ENCODE peak calls at places on chromosome 18, in ten cellular contexts. One of them, this sample, is unnamed.

GRCh38 chr18:24560511-24560981 is 100.1 kb downstream of the HRH4 start:
- DNase-seq in HCT116: peak; percentile 7
- DNase-seq in GM12892: no peak
- DNase-seq in breast epithelium: no peak
- DNase-seq in transverse colon: no peak
- DNase-seq in K562: no peak
- DNase-seq in GM12878: no peak
- DNase-seq in endothelial cell of umbilical vein: no peak
- DNase-seq in vagina: no peak
- DNase-seq in stomach: no peak
- DNase-seq in this sample: no peak

GRCh38 chr18:62294073-62294472 is 31.0 kb upstream of the TNFRSF11A start:
- DNase-seq in HCT116: no peak
- DNase-seq in GM12892: no peak
- DNase-seq in breast epithelium: no peak
- DNase-seq in transverse colon: no peak
- DNase-seq in K562: no peak
- DNase-seq in GM12878: no peak
- DNase-seq in endothelial cell of umbilical vein: no peak
- DNase-seq in vagina: no peak
- DNase-seq in stomach: no peak
- DNase-seq in this sample: no peak

GRCh38 chr18:55857961-55858360 is 270.0 kb upstream of the TCF4 start:
- DNase-seq in HCT116: no peak
- DNase-seq in GM12892: no peak
- DNase-seq in breast epithelium: no peak
- DNase-seq in transverse colon: no peak
- DNase-seq in K562: no peak
- DNase-seq in GM12878: no peak
- DNase-seq in endothelial cell of umbilical vein: no peak
- DNase-seq in vagina: no peak
- DNase-seq in stomach: no peak
- DNase-seq in this sample: no peak

GRCh38 chr18:2982452-2983172 is 30.3 kb downstream of the LPIN2 start:
- DNase-seq in HCT116: no peak
- DNase-seq in GM12892: no peak
- DNase-seq in breast epithelium: no peak
- DNase-seq in transverse colon: peak; percentile 46
- DNase-seq in K562: peak; percentile 35
- DNase-seq in GM12878: no peak
- DNase-seq in endothelial cell of umbilical vein: peak; percentile 57
- DNase-seq in vagina: no peak
- DNase-seq in stomach: no peak
- DNase-seq in this sample: no peak

GRCh38 chr18:71105994-71106546 is 817.2 kb downstream of the SOCS6 start:
- DNase-seq in HCT116: no peak
- DNase-seq in GM12892: no peak
- DNase-seq in breast epithelium: no peak
- DNase-seq in transverse colon: no peak
- DNase-seq in K562: no peak
- DNase-seq in GM12878: no peak
- DNase-seq in endothelial cell of umbilical vein: no peak
- DNase-seq in vagina: no peak
- DNase-seq in stomach: no peak
- DNase-seq in this sample: no peak

GRCh38 chr18:46688853-46689525 is 32.0 kb upstream of the LOXHD1 start:
- DNase-seq in HCT116: no peak
- DNase-seq in GM12892: no peak
- DNase-seq in breast epithelium: no peak
- DNase-seq in transverse colon: no peak
- DNase-seq in K562: no peak
- DNase-seq in GM12878: no peak
- DNase-seq in endothelial cell of umbilical vein: no peak
- DNase-seq in vagina: no peak
- DNase-seq in stomach: no peak
- DNase-seq in this sample: no peak

GRCh38 chr18:79513381-79514081 is 117.8 kb downstream of the NFATC1 start:
- DNase-seq in HCT116: no peak
- DNase-seq in GM12892: no peak
- DNase-seq in breast epithelium: peak; percentile 48
- DNase-seq in transverse colon: no peak
- DNase-seq in K562: no peak
- DNase-seq in GM12878: no peak
- DNase-seq in endothelial cell of umbilical vein: no peak
- DNase-seq in vagina: peak; percentile 60
- DNase-seq in stomach: peak; percentile 18
- DNase-seq in this sample: peak; percentile 54

GRCh38 chr18:58308463-58308862 is 264.4 kb downstream of the NEDD4L start:
- DNase-seq in HCT116: no peak
- DNase-seq in GM12892: no peak
- DNase-seq in breast epithelium: no peak
- DNase-seq in transverse colon: no peak
- DNase-seq in K562: no peak
- DNase-seq in GM12878: no peak
- DNase-seq in endothelial cell of umbilical vein: no peak
- DNase-seq in vagina: no peak
- DNase-seq in stomach: no peak
- DNase-seq in this sample: no peak

DNA sequence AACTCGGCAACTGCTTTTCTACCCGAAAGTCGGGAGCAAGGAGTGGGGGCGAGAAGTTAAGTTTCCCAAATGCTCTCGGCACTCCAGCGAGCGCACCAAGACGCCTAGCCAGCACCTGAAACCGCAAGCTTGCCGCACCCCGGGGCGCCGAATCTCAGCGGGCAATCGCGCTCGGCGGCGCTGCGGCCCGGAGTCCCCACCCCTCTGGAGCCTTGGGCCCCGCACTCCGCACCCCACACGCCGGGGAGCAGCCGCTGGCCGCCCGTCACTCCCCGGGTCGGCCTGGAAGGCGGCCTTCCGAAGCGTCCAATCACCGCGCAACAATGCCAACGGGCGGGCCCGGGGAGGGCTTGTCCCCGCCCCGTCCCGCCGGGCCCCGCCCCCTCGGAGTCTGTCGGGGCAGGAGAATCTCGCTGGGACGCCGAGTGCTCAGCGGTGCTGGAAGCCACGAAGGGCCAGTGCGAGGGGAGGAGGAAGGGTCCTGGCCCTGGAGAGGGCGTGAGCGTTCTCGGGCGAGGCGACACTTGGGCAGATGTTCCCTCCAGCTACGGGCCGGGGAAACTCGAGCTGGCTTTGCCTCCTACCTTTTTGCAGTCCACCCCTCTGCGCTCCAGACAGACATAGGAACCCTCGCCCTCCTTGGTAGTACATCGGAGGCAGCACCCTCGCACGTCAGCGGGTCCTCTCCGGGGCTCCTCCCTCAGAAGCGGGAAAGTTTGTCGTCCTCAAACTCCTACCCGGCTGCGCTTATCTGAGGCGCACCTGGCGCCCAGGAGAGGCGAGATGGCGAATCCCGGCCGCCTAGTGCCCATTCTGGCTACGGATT is 1.1 kb upstream of the ZBTB7C start:
- DNase-seq in HCT116: peak; percentile 67
- DNase-seq in GM12892: peak; percentile 81
- DNase-seq in breast epithelium: peak; percentile 92
- DNase-seq in transverse colon: peak; percentile 91
- DNase-seq in K562: peak; percentile 96
- DNase-seq in GM12878: no peak
- DNase-seq in endothelial cell of umbilical vein: peak; percentile 84
- DNase-seq in vagina: no peak
- DNase-seq in stomach: peak; percentile 94
- DNase-seq in this sample: peak; percentile 94
- TF ChIP-seq POLR2A in HCT116: no peak
- TF ChIP-seq POLR2A in GM12892: no peak
- TF ChIP-seq POLR2A in breast epithelium: no peak
- TF ChIP-seq POLR2A in transverse colon: no peak
- TF ChIP-seq POLR2A in K562: no peak
- TF ChIP-seq POLR2A in GM12878: no peak
- TF ChIP-seq POLR2A in endothelial cell of umbilical vein: no peak
- TF ChIP-seq POLR2A in vagina: peak; percentile 35
- TF ChIP-seq POLR2A in stomach: no peak
- TF ChIP-seq POLR2A in this sample: no peak

DNA sequence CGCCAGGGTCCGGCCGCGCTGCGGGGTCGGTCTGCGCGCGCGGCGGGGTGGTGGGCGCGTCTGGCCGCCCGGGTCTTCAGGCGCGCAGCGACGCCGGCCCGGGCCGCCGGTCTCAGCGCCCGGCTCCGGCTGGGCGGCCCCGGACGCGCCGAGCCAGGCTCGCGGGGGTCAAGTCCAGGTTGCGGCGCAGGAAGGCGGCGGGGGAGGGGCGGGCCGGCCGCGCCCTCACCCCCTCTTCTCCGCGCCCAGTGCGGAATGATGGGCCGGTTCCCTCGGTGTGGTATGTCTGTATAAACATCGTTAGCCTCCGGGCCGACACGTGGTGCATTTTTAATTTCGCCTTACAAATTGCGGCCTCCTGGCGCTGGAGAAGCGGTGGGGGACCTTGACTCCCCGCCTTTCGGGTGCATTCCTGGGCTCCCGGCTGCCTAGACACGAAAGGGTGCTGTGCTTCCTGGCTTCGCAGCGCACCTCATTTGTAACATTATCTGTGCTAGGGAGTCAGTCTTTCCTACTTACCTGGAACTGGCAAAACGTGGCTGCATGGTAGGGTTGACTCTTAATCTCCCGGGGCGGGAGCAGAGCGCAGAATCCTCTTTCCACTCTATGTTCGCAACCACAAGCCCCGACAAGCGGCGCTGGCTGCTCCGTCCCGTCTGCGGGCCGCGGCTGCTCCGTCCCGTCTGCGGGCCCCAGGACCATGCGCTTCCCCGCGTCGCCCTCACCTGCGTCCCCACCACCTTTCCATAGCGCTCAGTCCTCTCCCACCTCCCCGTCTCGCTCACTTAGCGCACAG is 69.0 kb downstream of the CTAGE1 start:
- DNase-seq in HCT116: no peak
- DNase-seq in GM12892: no peak
- DNase-seq in breast epithelium: peak; percentile 67
- DNase-seq in transverse colon: peak; percentile 75
- DNase-seq in K562: no peak
- DNase-seq in GM12878: no peak
- DNase-seq in endothelial cell of umbilical vein: peak; percentile 56
- DNase-seq in vagina: peak; percentile 84
- DNase-seq in stomach: peak; percentile 60
- DNase-seq in this sample: no peak
- TF ChIP-seq POLR2AphosphoS5 in HCT116: no peak
- TF ChIP-seq POLR2AphosphoS5 in GM12892: no peak
- TF ChIP-seq POLR2AphosphoS5 in breast epithelium: peak; percentile 47
- TF ChIP-seq POLR2AphosphoS5 in transverse colon: peak; percentile 57
- TF ChIP-seq POLR2AphosphoS5 in K562: no peak
- TF ChIP-seq POLR2AphosphoS5 in GM12878: no peak
- TF ChIP-seq POLR2AphosphoS5 in endothelial cell of umbilical vein: peak; percentile 81
- TF ChIP-seq POLR2AphosphoS5 in vagina: no peak
- TF ChIP-seq POLR2AphosphoS5 in stomach: peak; percentile 21
- TF ChIP-seq POLR2AphosphoS5 in this sample: no peak

GRCh38 chr18:33277431-33277830 is 163.1 kb downstream of the CCDC178 start:
- DNase-seq in HCT116: no peak
- DNase-seq in GM12892: no peak
- DNase-seq in breast epithelium: no peak
- DNase-seq in transverse colon: no peak
- DNase-seq in K562: no peak
- DNase-seq in GM12878: no peak
- DNase-seq in endothelial cell of umbilical vein: no peak
- DNase-seq in vagina: no peak
- DNase-seq in stomach: no peak
- DNase-seq in this sample: no peak
- TF ChIP-seq POLR2A in HCT116: no peak
- TF ChIP-seq POLR2A in GM12892: no peak
- TF ChIP-seq POLR2A in breast epithelium: no peak
- TF ChIP-seq POLR2A in transverse colon: no peak
- TF ChIP-seq POLR2A in K562: no peak
- TF ChIP-seq POLR2A in GM12878: no peak
- TF ChIP-seq POLR2A in endothelial cell of umbilical vein: no peak
- TF ChIP-seq POLR2A in vagina: no peak
- TF ChIP-seq POLR2A in stomach: no peak
- TF ChIP-seq POLR2A in this sample: no peak

GRCh38 chr18:26863921-26864497 is 1.5 kb downstream of the AQP4 start:
- DNase-seq in HCT116: no peak
- DNase-seq in GM12892: no peak
- DNase-seq in breast epithelium: no peak
- DNase-seq in transverse colon: no peak
- DNase-seq in K562: no peak
- DNase-seq in GM12878: no peak
- DNase-seq in endothelial cell of umbilical vein: no peak
- DNase-seq in vagina: no peak
- DNase-seq in stomach: no peak
- DNase-seq in this sample: no peak

GRCh38 chr18:26865557-26865956 is at the start of gene AQP4:
- DNase-seq in HCT116: no peak
- DNase-seq in GM12892: no peak
- DNase-seq in breast epithelium: no peak
- DNase-seq in transverse colon: no peak
- DNase-seq in K562: no peak
- DNase-seq in GM12878: no peak
- DNase-seq in endothelial cell of umbilical vein: no peak
- DNase-seq in vagina: no peak
- DNase-seq in stomach: peak; percentile 68
- DNase-seq in this sample: no peak

GRCh38 chr18:26864658-26865057 is 849 bp downstream of the AQP4 start:
- DNase-seq in HCT116: no peak
- DNase-seq in GM12892: no peak
- DNase-seq in breast epithelium: no peak
- DNase-seq in transverse colon: no peak
- DNase-seq in K562: no peak
- DNase-seq in GM12878: no peak
- DNase-seq in endothelial cell of umbilical vein: no peak
- DNase-seq in vagina: no peak
- DNase-seq in stomach: no peak
- DNase-seq in this sample: no peak

GRCh38 chr18:26862084-26862483 is 3.4 kb downstream of the AQP4 start:
- DNase-seq in HCT116: no peak
- DNase-seq in GM12892: no peak
- DNase-seq in breast epithelium: no peak
- DNase-seq in transverse colon: no peak
- DNase-seq in K562: no peak
- DNase-seq in GM12878: no peak
- DNase-seq in endothelial cell of umbilical vein: no peak
- DNase-seq in vagina: no peak
- DNase-seq in stomach: no peak
- DNase-seq in this sample: no peak

DNA sequence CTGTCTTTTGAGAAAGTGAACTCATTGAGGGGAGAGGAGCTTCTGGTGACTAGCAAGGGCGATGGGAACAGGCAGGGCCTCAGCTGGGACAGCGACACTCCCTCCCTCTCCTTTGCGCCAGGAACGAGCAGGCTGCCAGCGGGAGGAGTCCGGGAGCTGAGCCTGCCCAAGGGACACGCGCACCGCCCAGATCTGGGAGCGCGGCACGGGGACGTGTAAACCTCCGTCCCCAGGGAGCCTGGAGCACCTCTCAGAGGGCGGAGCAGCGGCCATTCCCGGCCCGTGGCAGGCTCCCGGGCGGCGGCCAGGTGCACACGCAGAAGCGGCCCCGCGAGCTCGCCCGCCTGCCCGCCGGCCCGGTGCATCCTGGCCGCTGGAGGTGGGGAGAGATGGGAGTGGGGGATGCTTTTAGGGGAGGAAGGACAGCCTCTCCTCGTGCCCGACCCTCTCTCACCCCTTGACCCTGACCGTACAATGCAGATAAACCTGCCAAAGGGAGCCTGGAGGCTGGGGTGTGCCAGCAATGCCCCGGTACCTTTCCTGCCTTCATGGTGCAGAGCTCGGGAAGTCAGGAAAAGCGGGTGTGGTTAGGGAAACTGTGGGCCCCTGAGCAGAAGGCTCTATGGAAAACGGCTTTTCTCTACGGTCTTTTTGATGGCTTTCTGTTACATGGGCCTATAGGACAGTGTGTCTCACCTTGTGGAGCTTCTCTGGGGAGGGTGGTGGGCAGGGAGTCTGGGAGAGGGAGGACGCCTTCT is 2.2 kb downstream of the AQP4 start:
- DNase-seq in HCT116: no peak
- DNase-seq in GM12892: no peak
- DNase-seq in breast epithelium: peak; percentile 68
- DNase-seq in transverse colon: peak; percentile 74
- DNase-seq in K562: no peak
- DNase-seq in GM12878: no peak
- DNase-seq in endothelial cell of umbilical vein: no peak
- DNase-seq in vagina: no peak
- DNase-seq in stomach: peak; percentile 92
- DNase-seq in this sample: peak; percentile 62
- TF ChIP-seq POLR2AphosphoS5 in HCT116: no peak
- TF ChIP-seq POLR2AphosphoS5 in GM12892: no peak
- TF ChIP-seq POLR2AphosphoS5 in breast epithelium: no peak
- TF ChIP-seq POLR2AphosphoS5 in transverse colon: no peak
- TF ChIP-seq POLR2AphosphoS5 in K562: no peak
- TF ChIP-seq POLR2AphosphoS5 in GM12878: no peak
- TF ChIP-seq POLR2AphosphoS5 in endothelial cell of umbilical vein: no peak
- TF ChIP-seq POLR2AphosphoS5 in vagina: no peak
- TF ChIP-seq POLR2AphosphoS5 in stomach: no peak
- TF ChIP-seq POLR2AphosphoS5 in this sample: no peak

This sample was measured in sigmoid colon.